ENCODE peak calls at places on chromosomes 6 and 20, in nine cellular contexts. S is A172, G is HL-60, F is NCI-H1105 treated with DMSO at 0.1 percent for 48 hours, C is amniotic stem cell, N is ovary, Z is NCI-H2029, Y is left ventricle myocardium inferior, R is aorta. A is an unnamed sample.

GRCh38 chr20:47661714-47662113 is 123.6 kb downstream of the SULF2 start:
- DNase-seq in F (no peak), N (no peak), R (no peak), Z (no peak), G (no peak), C (no peak), Y (no peak), S (no peak), A (no peak)

GRCh38 chr20:21505161-21505809 is 8.6 kb downstream of the NKX2-2 start:
- DNase-seq in G (peak), F (no peak), R (peak), Y (peak), Z (peak), C (no peak), S (no peak), N (peak), A (peak)

GRCh38 chr6:168841609-168842278 is 400.8 kb downstream of the SMOC2 start:
- DNase-seq in C (no peak), Z (no peak), F (no peak), Y (no peak), S (no peak), G (no peak), N (no peak), R (no peak), A (no peak)

GRCh38 chr6:42564496-42564890 is 664 bp downstream of the UBR2 start:
- DNase-seq in Z (no peak), N (no peak), Y (no peak), G (no peak), F (peak), C (no peak), S (peak), R (no peak), A (no peak)

GRCh38 chr20:35273449-35274171 is 4.3 kb downstream of the MMP24OS start:
- DNase-seq in N (no peak), C (no peak), F (peak), G (no peak), S (peak), Y (no peak), Z (no peak), R (no peak), A (peak)

GRCh38 chr6:164085086-164085485 is 670.6 kb downstream of the QKI start:
- DNase-seq in Y (no peak), N (no peak), R (no peak), S (no peak), Z (no peak), G (no peak), F (no peak), C (no peak), A (no peak)

GRCh38 chr6:167745660-167746376 is 80.9 kb upstream of the AFDN start:
- DNase-seq in N (peak), G (no peak), F (no peak), S (no peak), Z (no peak), R (peak), C (no peak), Y (peak), A (no peak)

GRCh38 chr6:13814176-13814937 is at the start of gene MCUR1:
- DNase-seq in R (peak), G (peak), Z (peak), N (peak), C (peak), Y (peak), S (peak), F (peak), A (peak)

GRCh38 chr6:110338820-110339470 is 19.2 kb downstream of the METTL24 start:
- DNase-seq in Y (no peak), N (no peak), C (no peak), G (no peak), S (no peak), R (no peak), Z (no peak), F (no peak), A (no peak)

GRCh38 chr6:155955038-155955437 is 499.4 kb upstream of the NOX3 start:
- DNase-seq in Y (no peak), G (peak), Z (no peak), F (no peak), C (no peak), N (no peak), R (no peak), S (no peak), A (no peak)

GRCh38 chr20:5400164-5400762 is 83.5 kb upstream of the PROKR2 start:
- DNase-seq in C (no peak), N (no peak), S (peak), Y (no peak), Z (no peak), G (no peak), R (no peak), F (no peak), A (no peak)

GRCh38 chr20:32681175-32682084 is 7.7 kb upstream of the C20orf203 start:
- DNase-seq in C (no peak), G (peak), F (peak), S (peak), N (no peak), Z (peak), Y (no peak), R (no peak), A (no peak)

GRCh38 chr6:93684339-93684738 is 265.0 kb upstream of the EPHA7 start:
- DNase-seq in F (no peak), G (no peak), Z (peak), N (no peak), Y (no peak), S (no peak), C (no peak), R (no peak), A (no peak)

GRCh38 chr6:145214570-145214969 is 520.8 kb downstream of the EPM2A start:
- DNase-seq in R (no peak), F (peak), G (peak), Z (no peak), S (peak), C (peak), N (no peak), Y (no peak), A (no peak)

GRCh38 chr6:15989397-15989796 is 139.5 kb upstream of the MYLIP start:
- DNase-seq in Z (no peak), S (no peak), R (no peak), C (no peak), N (no peak), F (no peak), G (no peak), Y (no peak), A (no peak)

GRCh38 chr6:150753404-150754184 is 111.9 kb upstream of the MTHFD1L start:
- DNase-seq in Z (no peak), R (no peak), C (no peak), Y (no peak), G (no peak), S (no peak), N (no peak), F (peak), A (no peak)

GRCh38 chr20:8156603-8157079 is 24.6 kb downstream of the PLCB1 start:
- DNase-seq in R (no peak), S (no peak), F (no peak), N (no peak), Y (no peak), Z (peak), G (no peak), C (peak), A (no peak)

A was measured in pancreas.